ENCODE peak calls at places on chromosome 21, in four cellular contexts. I is dorsolateral prefrontal cortex, Y is A549, F is astrocyte of the cerebellum. J is an unnamed sample.

GRCh38 chr21:45295576-45296365 is 8.1 kb upstream of the POFUT2 start:
- DNase-seq in I (no peak), Y (no peak), F (no peak), J (no peak)

GRCh38 chr21:34358866-34359265 is 4.9 kb upstream of the KCNE2 start:
- DNase-seq in I (no peak), Y (no peak), F (no peak), J (no peak)

GRCh38 chr21:45979141-45979631 is 2.4 kb upstream of the COL6A1 start:
- DNase-seq in I (no peak), Y (no peak), F (no peak), J (no peak)

GRCh38 chr21:27300770-27301169 is 333.9 kb upstream of the ADAMTS5 start:
- DNase-seq in I (no peak), Y (no peak), F (no peak), J (no peak)

GRCh38 chr21:17793675-17794123 is 25.5 kb downstream of the C21orf91 start:
- DNase-seq in I (no peak), Y (no peak), F (no peak), J (peak)

GRCh38 chr21:41381731-41382130 is 19.9 kb downstream of the MX2 start:
- DNase-seq in I (no peak), Y (no peak), F (no peak), J (no peak)

GRCh38 chr21:45724994-45725843 is 81.7 kb downstream of the PCBP3 start:
- DNase-seq in I (no peak), Y (no peak), F (no peak), J (no peak)

GRCh38 chr21:28867401-28867800 is 125.3 kb downstream of the LTN1 start:
- DNase-seq in I (no peak), Y (no peak), F (no peak), J (no peak)

GRCh38 chr21:41567901-41568510 is 60.0 kb upstream of the TMPRSS2 start:
- DNase-seq in I (no peak), Y (no peak), F (no peak), J (peak)

GRCh38 chr21:44755227-44755626 is 43.9 kb upstream of the TSPEAR start:
- DNase-seq in I (no peak), Y (no peak), F (no peak), J (no peak)

GRCh38 chr21:46404306-46404705 is 54.4 kb upstream of the DIP2A start:
- DNase-seq in I (no peak), Y (no peak), F (no peak), J (no peak)

GRCh38 chr21:37358392-37358791 is 8.2 kb upstream of the DYRK1A start:
- DNase-seq in I (no peak), Y (no peak), F (no peak), J (no peak)

GRCh38 chr21:28771790-28772501 is 220.7 kb downstream of the LTN1 start:
- DNase-seq in I (no peak), Y (no peak), F (peak), J (no peak)

GRCh38 chr21:41668686-41669532 is 97.9 kb downstream of the RIPK4 start:
- DNase-seq in I (no peak), Y (no peak), F (no peak), J (no peak)

GRCh38 chr21:25361765-25362164 is 245.5 kb downstream of the MRPL39 start:
- DNase-seq in I (no peak), Y (no peak), F (no peak), J (no peak)

GRCh38 chr21:46009951-46010655 is 28.5 kb downstream of the COL6A1 start:
- DNase-seq in I (no peak), Y (no peak), F (no peak), J (no peak)

GRCh38 chr21:45291613-45292398 is 4.1 kb upstream of the POFUT2 start:
- DNase-seq in I (no peak), Y (no peak), F (no peak), J (no peak)

GRCh38 chr21:42220138-42220701 is 1.3 kb downstream of the ABCG1 start:
- DNase-seq in I (peak), Y (peak), F (peak), J (peak)

GRCh38 chr21:29190920-29191319 is 60.5 kb downstream of the MAP3K7CL start:
- DNase-seq in I (no peak), Y (peak), F (no peak), J (no peak)

GRCh38 chr21:42039470-42039901 is 29.3 kb upstream of the ZBTB21 start:
- DNase-seq in I (no peak), Y (no peak), F (peak), J (no peak)

GRCh38 chr21:18869105-18869504 is 465.5 kb upstream of the TMPRSS15 start:
- DNase-seq in I (no peak), Y (no peak), F (no peak), J (no peak)

GRCh38 chr21:27590271-27590670 is 623.4 kb upstream of the ADAMTS5 start:
- DNase-seq in I (no peak), Y (no peak), F (no peak), J (no peak)

GRCh38 chr21:30839304-30839703 is 9.7 kb upstream of the KRTAP7-1 start:
- DNase-seq in I (no peak), Y (peak), F (no peak), J (peak)

GRCh38 chr21:38914531-38915385 is 109.0 kb downstream of the ETS2 start:
- DNase-seq in I (no peak), Y (no peak), F (no peak), J (peak)

DNA sequence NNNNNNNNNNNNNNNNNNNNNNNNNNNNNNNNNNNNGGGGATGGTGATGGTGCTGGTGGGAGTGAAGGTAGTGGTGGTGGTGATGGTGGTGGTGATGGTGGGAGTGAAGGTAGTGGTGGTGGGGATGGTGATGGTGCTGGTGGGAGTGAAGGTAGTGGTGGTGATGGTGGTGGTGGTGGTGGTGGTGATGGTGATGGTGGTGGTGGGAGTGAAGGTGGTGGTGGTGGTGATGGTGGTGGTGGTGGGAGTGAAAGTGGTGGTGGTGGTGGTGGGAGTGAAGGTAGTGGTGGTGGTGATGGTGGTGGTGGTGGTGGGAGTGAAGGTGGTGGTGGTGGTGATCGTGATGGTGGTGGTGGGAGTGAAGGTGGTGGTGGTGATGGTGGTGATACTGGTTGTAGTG is 93.6 kb downstream of the CRYAA start:
- DNase-seq in I (no peak), Y (no peak), F (no peak), J (no peak)
- H3K4me3 ChIP-seq in I (no peak), Y (no peak), F (no peak), J (no peak)

GRCh38 chr21:35838987-35839763 is 221.2 kb downstream of the SETD4 start:
- DNase-seq in I (no peak), Y (no peak), F (no peak), J (no peak)

GRCh38 chr21:35840949-35841348 is 219.4 kb downstream of the SETD4 start:
- DNase-seq in I (no peak), Y (no peak), F (no peak), J (no peak)

GRCh38 chr21:35843911-35844667 is 216.2 kb downstream of the SETD4 start:
- DNase-seq in I (no peak), Y (no peak), F (no peak), J (no peak)

GRCh38 chr21:35838350-35838749 is 222.0 kb downstream of the SETD4 start:
- DNase-seq in I (no peak), Y (no peak), F (no peak), J (no peak)

GRCh38 chr21:35840197-35840799 is 220.0 kb downstream of the SETD4 start:
- DNase-seq in I (peak), Y (peak), F (peak), J (peak)
- H3K4me3 ChIP-seq in I (no peak), Y (no peak), F (no peak), J (no peak)

DNA sequence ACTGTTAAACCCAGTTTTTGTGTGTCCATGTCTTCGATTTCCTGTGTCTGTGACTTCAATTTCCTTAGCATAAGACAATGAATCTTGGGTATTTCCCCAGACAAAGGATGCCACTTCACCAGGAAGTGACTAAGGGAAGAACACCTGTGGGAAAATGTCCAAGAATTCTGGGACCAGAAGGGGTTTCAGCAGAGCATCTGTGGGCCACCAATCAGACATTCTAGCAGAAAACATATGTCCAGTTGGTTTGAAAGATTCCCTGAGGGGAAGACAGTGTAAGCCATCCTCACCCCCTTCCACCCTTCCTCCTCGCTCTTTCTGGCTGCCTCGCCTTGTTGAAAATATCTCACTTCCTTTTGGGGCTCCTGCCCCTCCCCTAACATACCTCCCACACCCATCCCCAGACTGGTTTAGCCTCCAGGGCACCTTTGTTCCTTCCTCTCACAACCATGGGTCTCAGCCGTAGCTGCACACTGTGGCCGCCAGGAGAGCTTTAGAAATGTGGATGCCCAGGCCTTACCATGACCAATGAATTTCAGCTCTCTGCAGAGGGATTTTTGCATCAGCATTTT is 25.5 kb upstream of the IFNAR1 start:
- DNase-seq in I (no peak), Y (no peak), F (no peak), J (peak)
- H3K4me3 ChIP-seq in I (no peak), Y (no peak), F (no peak), J (no peak)

GRCh38 chr21:31872452-31873274 is at the start of gene HUNK:
- DNase-seq in I (peak), Y (peak), F (no peak), J (peak)

GRCh38 chr21:31873275-31873695 is 465 bp downstream of the HUNK start:
- DNase-seq in I (no peak), Y (peak), F (no peak), J (no peak)

GRCh38 chr21:31873696-31874599 is 1.1 kb downstream of the HUNK start:
- DNase-seq in I (peak), Y (peak), F (no peak), J (peak)

GRCh38 chr21:31870472-31870871 is 2.3 kb upstream of the HUNK start:
- DNase-seq in I (no peak), Y (no peak), F (no peak), J (no peak)

DNA sequence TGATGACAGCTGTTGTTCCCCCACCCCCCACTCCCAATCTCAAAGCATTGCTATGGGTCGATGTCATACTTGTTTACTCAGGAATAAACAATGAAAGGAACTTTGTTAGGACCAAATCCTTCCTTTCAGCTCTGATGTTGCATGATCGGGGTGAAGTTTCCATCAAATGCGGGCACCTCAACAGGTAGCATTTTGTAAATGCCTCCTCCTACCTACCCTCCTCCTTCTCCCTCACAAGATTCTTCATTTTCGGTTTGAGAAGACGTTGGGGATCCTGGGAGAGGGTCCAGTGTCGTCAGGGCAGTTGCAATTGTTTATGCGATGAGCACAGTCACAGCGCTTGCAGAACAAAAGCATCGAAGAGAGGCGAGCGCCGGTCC is 758 bp upstream of the HUNK start:
- DNase-seq in I (no peak), Y (no peak), F (no peak), J (no peak)
- H3K4me3 ChIP-seq in I (peak), Y (peak), F (peak), J (peak)

GRCh38 chr21:39927304-39927886 is 60.2 kb downstream of the PCP4 start:
- DNase-seq in I (no peak), Y (no peak), F (no peak), J (no peak)
- H3K4me3 ChIP-seq in I (no peak), Y (no peak), F (no peak), J (no peak)

GRCh38 chr21:15627823-15628222 is 102.0 kb upstream of the USP25 start:
- DNase-seq in I (no peak), Y (no peak), F (no peak), J (no peak)

GRCh38 chr21:15625363-15625762 is 104.4 kb upstream of the USP25 start:
- DNase-seq in I (no peak), Y (no peak), F (no peak), J (no peak)

GRCh38 chr21:15620892-15621291 is 108.9 kb upstream of the USP25 start:
- DNase-seq in I (no peak), Y (no peak), F (no peak), J (no peak)

GRCh38 chr21:15627011-15627410 is 102.8 kb upstream of the USP25 start:
- DNase-seq in I (no peak), Y (no peak), F (no peak), J (no peak)

GRCh38 chr21:15624646-15625045 is 105.1 kb upstream of the USP25 start:
- DNase-seq in I (no peak), Y (no peak), F (no peak), J (no peak)
- H3K4me3 ChIP-seq in I (no peak), Y (no peak), F (no peak), J (no peak)